ENCODE peak calls at places on chromosomes 3 and 15, in seven cellular contexts. M is ascending aorta, N is tibial artery, C is cardiac muscle cell, H is IMR-90, I is pancreas, L is testis. Z is an unnamed sample.

GRCh38 chr3:143847787-143848631 is at the start of gene SLC9A9:
- DNase-seq in M (peak; percentile 74), N (no peak), C (peak; percentile 49), H (peak; percentile 79), I (no peak), L (peak; percentile 62), Z (no peak)

GRCh38 chr15:57418640-57419039 is 42.3 kb downstream of the CGNL1 start:
- DNase-seq in M (peak; percentile 55), N (no peak), C (no peak), H (no peak), I (no peak), L (no peak), Z (no peak)

GRCh38 chr3:10524799-10525301 is 19.5 kb upstream of the ATP2B2 start:
- DNase-seq in M (peak; percentile 35), N (no peak), C (no peak), H (no peak), I (no peak), L (peak; percentile 2), Z (no peak)

GRCh38 chr3:188656196-188656982 is 502.4 kb downstream of the LPP start:
- DNase-seq in M (peak; percentile 64), N (no peak), C (no peak), H (peak; percentile 61), I (no peak), L (no peak), Z (no peak)

GRCh38 chr3:45320986-45321385 is 67.4 kb upstream of the LARS2 start:
- DNase-seq in M (no peak), N (no peak), C (no peak), H (no peak), I (no peak), L (no peak), Z (no peak)

GRCh38 chr3:14178247-14179113 is at the start of the genes LSM3 and XPC:
- DNase-seq in M (peak; percentile 98), N (peak; percentile 98), C (peak; percentile 99), H (peak; percentile 99), I (peak; percentile 95), L (peak; percentile 98), Z (peak; percentile 95)

GRCh38 chr3:186888569-186888968 is 41.8 kb upstream of the ST6GAL1 start:
- DNase-seq in M (no peak), N (no peak), C (peak; percentile 34), H (no peak), I (no peak), L (no peak), Z (no peak)

GRCh38 chr3:81643721-81644120 is 117.7 kb downstream of the GBE1 start:
- DNase-seq in M (no peak), N (no peak), C (peak; percentile 45), H (peak; percentile 45), I (no peak), L (peak; percentile 25), Z (no peak)

GRCh38 chr3:185401319-185401955 is 38.5 kb downstream of the MAP3K13 start:
- DNase-seq in M (no peak), N (no peak), C (no peak), H (peak; percentile 57), I (no peak), L (no peak), Z (no peak)

GRCh38 chr15:80849308-80849707 is 70.1 kb downstream of the CEMIP start:
- DNase-seq in M (no peak), N (no peak), C (no peak), H (peak; percentile 93), I (no peak), L (no peak), Z (peak; percentile 10)

GRCh38 chr15:40104296-40104864 is 4.3 kb downstream of the BMF start:
- DNase-seq in M (no peak), N (no peak), C (no peak), H (no peak), I (no peak), L (no peak), Z (no peak)
- H3K4me3 ChIP-seq in M (peak overlapping the region; percentile 27), N (peak overlapping the region; percentile 2), C (no peak overlapping the region), H (no peak overlapping the region), I (no peak overlapping the region), L (no peak overlapping the region), Z (peak overlapping the region; percentile 2)

GRCh38 chr3:154900777-154901176 is 179.3 kb upstream of the MME start:
- DNase-seq in M (no peak), N (no peak), C (no peak), H (no peak), I (no peak), L (no peak), Z (no peak)

GRCh38 chr3:154898398-154898797 is 181.7 kb upstream of the MME start:
- DNase-seq in M (no peak), N (no peak), C (no peak), H (no peak), I (no peak), L (no peak), Z (no peak)

GRCh38 chr3:154898916-154899315 is 181.2 kb upstream of the MME start:
- DNase-seq in M (no peak), N (no peak), C (no peak), H (no peak), I (no peak), L (no peak), Z (no peak)

GRCh38 chr3:154901263-154901662 is 178.9 kb upstream of the MME start:
- DNase-seq in M (no peak), N (no peak), C (no peak), H (peak; percentile 54), I (no peak), L (no peak), Z (no peak)

GRCh38 chr3:154904328-154904727 is 175.8 kb upstream of the MME start:
- DNase-seq in M (no peak), N (no peak), C (peak; percentile 22), H (peak; percentile 54), I (no peak), L (no peak), Z (no peak)
- TF ChIP-seq CTCF in M (no peak), N (no peak), C (peak; percentile 57), H (peak; percentile 58), I (no peak), L (peak; percentile 26), Z (peak; percentile 19)

DNA sequence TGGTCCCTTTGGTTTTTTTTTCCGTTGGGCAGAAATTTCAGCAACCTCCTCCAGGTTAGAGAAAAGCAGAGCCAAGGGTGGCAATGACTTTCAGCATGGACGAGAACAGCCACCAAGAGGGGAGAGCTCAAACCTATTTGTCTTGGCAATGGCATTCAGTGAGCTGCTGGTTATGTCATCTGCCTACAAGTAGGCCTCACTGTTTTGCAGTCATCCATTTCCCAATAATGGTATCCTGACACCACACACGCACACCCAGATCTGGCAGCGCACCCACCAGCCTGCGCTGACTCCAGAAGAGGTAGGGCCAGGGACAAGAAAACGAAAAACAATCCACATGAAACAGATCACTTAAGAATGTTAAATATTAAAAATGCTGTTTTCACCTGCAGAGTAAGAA is 92.3 kb downstream of the MAGI1 start:
- DNase-seq in M (peak; percentile 78), N (peak; percentile 73), C (no peak), H (peak; percentile 37), I (no peak), L (no peak), Z (no peak)
- H3K4me3 ChIP-seq in M (no peak overlapping the region), N (no peak overlapping the region), C (no peak overlapping the region), H (no peak overlapping the region), I (no peak overlapping the region), L (no peak overlapping the region), Z (no peak overlapping the region)

DNA sequence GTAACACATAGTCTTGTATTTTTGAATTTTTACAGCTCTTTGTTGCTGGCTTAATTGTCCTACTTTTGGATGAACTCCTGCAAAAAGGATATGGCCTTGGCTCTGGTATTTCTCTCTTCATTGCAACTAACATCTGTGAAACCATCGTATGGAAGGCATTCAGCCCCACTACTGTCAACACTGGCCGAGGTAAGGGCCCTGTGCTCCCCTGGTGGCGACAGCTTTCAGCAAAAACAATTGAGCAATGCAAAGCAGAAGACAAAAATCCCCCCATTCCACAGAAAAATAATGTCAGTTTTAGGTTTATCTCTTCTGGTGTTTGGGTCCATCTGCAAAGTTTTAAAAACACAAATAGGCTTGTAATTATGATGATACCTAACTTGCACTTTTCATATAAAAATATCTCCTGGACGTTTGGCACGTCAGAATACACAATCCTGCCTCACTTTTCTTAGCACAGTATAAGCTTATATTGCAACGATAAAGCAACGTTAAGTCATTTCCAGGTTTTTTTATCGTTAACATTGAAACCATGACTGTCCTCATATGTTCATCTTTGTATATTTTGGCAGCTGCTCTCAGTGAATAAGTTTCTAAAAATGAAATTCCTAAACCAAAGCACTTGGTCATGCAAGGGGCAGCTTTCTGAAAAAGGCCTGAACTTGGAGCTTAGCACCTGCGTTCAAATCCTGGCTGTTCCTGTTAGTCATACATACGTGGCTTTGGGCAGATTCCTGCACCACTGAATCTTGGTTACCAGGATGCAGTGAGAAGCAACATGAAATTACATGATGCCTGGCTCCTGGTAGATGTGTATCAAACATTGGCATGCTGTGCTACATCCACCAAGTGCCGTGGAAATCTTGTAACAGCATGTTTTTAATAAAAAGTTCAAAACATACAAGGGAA is 8.5 kb downstream of the SEC61A1 start:
- DNase-seq in M (no peak), N (no peak), C (no peak), H (peak; percentile 100), I (no peak), L (no peak), Z (no peak)
- TF ChIP-seq CTCF in M (no peak), N (no peak), C (peak; percentile 15), H (peak; percentile 18), I (no peak), L (no peak), Z (no peak)

DNA sequence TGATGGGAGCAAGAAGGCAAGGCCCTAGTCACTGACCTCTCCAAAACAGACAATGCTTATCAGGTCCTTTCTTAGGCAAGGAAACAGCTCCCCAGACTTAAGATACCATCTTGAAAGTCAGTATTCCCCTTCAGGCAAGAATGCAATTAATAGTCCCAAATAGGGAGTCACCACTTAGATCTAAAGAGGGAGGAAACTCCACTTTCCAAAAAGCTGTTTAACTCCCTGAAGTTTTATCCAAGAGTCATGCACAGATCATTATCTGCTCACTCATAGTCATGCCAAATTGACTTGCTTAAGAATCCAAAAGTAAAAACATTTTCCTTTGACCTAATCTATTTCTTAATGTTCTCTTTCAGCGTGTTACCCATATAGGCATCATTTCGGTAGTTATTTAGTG is 2.2 kb downstream of the LDHAL6B start:
- DNase-seq in M (no peak), N (no peak), C (no peak), H (no peak), I (no peak), L (no peak), Z (no peak)
- H3K4me3 ChIP-seq in M (no peak overlapping the region), N (no peak overlapping the region), C (no peak overlapping the region), H (no peak overlapping the region), I (no peak overlapping the region), L (no peak overlapping the region), Z (no peak overlapping the region)

GRCh38 chr3:50675179-50676030 is 678 bp downstream of the DOCK3 start:
- DNase-seq in M (no peak), N (no peak), C (peak; percentile 60), H (no peak), I (peak; percentile 31), L (peak; percentile 79), Z (no peak)
- TF ChIP-seq CTCF in M (no peak), N (peak; percentile 26), C (no peak), H (no peak), I (no peak), L (peak; percentile 31), Z (peak; percentile 23)